ENCODE peak calls at places on chromosome 10, in four cellular contexts. W, Z, V and Q are unnamed samples.

GRCh38 chr10:114694735-114695134 is 36.7 kb upstream of the ABLIM1 start:
- DNase-seq in V (no peak), Z (no peak), W (peak), Q (peak)

GRCh38 chr10:84407390-84408049 is 79.1 kb downstream of the CCSER2 start:
- DNase-seq in Z (no peak), V (no peak), W (no peak), Q (no peak)

GRCh38 chr10:80462986-80463741 is 9.1 kb downstream of the TSPAN14 start:
- DNase-seq in W (no peak), Z (no peak), V (no peak), Q (no peak)

GRCh38 chr10:131282961-131283360 is 28.6 kb downstream of the TCERG1L start:
- DNase-seq in Z (no peak), V (no peak), W (no peak), Q (no peak)

GRCh38 chr10:109912335-109913282 is 10.7 kb downstream of the XPNPEP1 start:
- DNase-seq in Z (peak), W (no peak), V (no peak), Q (no peak)

GRCh38 chr10:44569193-44570091 is 184.5 kb upstream of the CXCL12 start:
- DNase-seq in V (no peak), Z (no peak), W (no peak), Q (no peak)

GRCh38 chr10:26714816-26715487 is 17.5 kb downstream of the PDSS1 start:
- DNase-seq in Z (no peak), V (no peak), W (peak), Q (no peak)

GRCh38 chr10:71838264-71839211 is 12.5 kb downstream of the PSAP start:
- DNase-seq in V (no peak), Z (no peak), W (no peak), Q (no peak)

GRCh38 chr10:99788598-99789259 is 6.3 kb downstream of the ABCC2 start:
- DNase-seq in V (no peak), Z (no peak), W (no peak), Q (no peak)

GRCh38 chr10:71611131-71611530 is 108.4 kb downstream of the C10orf105 start:
- DNase-seq in Z (no peak), W (no peak), V (no peak), Q (no peak)

GRCh38 chr10:46518028-46518725 is 38.3 kb downstream of the GPRIN2 start:
- DNase-seq in W (no peak), V (no peak), Z (no peak), Q (no peak)

GRCh38 chr10:51238987-51239386 is 164.7 kb downstream of the PRKG1 start:
- DNase-seq in Z (no peak), W (no peak), V (no peak), Q (no peak)

GRCh38 chr10:103693812-103694205 is 161.6 kb downstream of the SH3PXD2A start:
- DNase-seq in W (no peak), V (no peak), Z (no peak), Q (no peak)

GRCh38 chr10:103691267-103691666 is 164.1 kb downstream of the SH3PXD2A start:
- DNase-seq in W (no peak), Z (no peak), V (no peak), Q (no peak)

GRCh38 chr10:103691723-103692380 is 163.5 kb downstream of the SH3PXD2A start:
- DNase-seq in W (no peak), Z (no peak), V (no peak), Q (no peak)

GRCh38 chr10:103692421-103693069 is 162.8 kb downstream of the SH3PXD2A start:
- DNase-seq in Z (no peak), V (no peak), W (no peak), Q (no peak)

GRCh38 chr10:103693070-103693811 is 162.1 kb downstream of the SH3PXD2A start:
- DNase-seq in W (no peak), V (no peak), Z (no peak), Q (no peak)
- TF ChIP-seq SUZ12 in W (no peak), V (no peak), Z (no peak), Q (no peak)

GRCh38 chr10:14421941-14422340 is 91.2 kb upstream of the FRMD4A start:
- DNase-seq in W (no peak), Z (no peak), V (no peak), Q (no peak)

GRCh38 chr10:14425031-14425430 is 94.3 kb upstream of the FRMD4A start:
- DNase-seq in Z (no peak), V (peak), W (no peak), Q (peak)

GRCh38 chr10:14422431-14422830 is 91.7 kb upstream of the FRMD4A start:
- DNase-seq in Z (no peak), V (no peak), W (no peak), Q (no peak)

GRCh38 chr10:14429043-14429713 is 98.5 kb upstream of the FRMD4A start:
- DNase-seq in W (no peak), V (peak), Z (no peak), Q (no peak)

GRCh38 chr10:14423111-14423744 is 92.5 kb upstream of the FRMD4A start:
- DNase-seq in W (no peak), V (no peak), Z (no peak), Q (no peak)
- TF ChIP-seq ZNF274 in W (no peak), V (no peak), Z (no peak), Q (no peak)

DNA sequence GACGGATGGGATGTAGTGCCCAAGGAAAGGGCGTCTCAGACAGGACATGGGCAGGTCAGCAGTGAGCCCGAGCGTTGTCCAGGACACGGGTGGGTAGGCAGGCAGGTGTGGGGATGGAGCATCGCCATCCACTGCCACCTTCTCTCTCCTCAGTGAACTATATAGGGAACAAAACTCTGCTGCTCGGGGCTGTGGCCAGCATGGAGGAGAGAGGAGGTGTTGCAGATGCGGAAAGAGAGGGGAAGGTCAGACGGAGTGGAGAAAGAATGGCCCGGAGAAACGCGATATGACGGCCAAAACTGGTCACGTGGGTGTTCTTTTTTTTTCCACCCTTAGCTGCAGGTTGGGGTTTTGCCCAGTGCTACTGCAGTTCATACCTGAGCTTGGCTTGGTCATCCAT is 71.2 kb downstream of the GRID1 start:
- DNase-seq in Z (no peak), V (no peak), W (no peak), Q (no peak)
- TF ChIP-seq SUZ12 in Z (no peak), V (no peak), W (no peak), Q (no peak)

GRCh38 chr10:49629286-49629915 is 15.6 kb downstream of the CHAT start:
- DNase-seq in W (no peak), V (no peak), Z (no peak), Q (no peak)
- TF ChIP-seq ZNF274 in W (no peak), V (no peak), Z (no peak), Q (no peak)

DNA sequence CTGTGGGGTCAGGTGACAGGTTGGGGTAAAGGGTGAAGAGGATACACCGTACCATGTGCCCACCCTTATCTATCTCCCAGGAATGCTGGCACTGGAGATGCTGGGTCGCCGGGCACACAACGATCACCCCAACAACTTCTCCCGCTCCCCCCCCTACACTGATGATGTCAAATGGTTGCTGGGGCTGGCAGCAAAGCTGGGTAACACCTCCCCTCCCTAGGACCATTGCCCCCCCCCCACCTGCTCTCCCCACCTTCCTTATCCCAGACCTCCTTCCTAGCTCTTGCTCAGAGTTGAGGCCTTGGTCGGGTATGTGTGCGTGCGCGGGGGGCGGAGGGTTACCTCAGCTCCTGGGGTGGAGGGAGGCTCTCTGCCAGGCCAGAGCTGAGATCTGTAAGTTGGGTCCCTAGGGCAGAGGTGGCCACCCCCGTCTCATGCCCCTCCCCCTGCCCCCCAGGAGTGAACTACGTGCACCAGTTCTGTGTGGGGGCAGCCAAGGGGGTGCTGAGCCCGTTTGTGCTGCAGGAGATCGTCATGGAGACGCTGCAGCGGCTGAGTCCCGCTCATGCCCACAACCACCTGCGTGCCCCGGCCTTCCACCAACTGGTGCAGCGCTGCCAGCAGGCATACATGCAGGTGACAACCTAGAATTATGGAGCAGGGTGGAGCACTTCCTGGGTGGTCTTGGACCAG is 10.7 kb downstream of the NDST2 start:
- DNase-seq in Z (no peak), V (no peak), W (no peak), Q (no peak)
- TF ChIP-seq SUZ12 in Z (no peak), V (no peak), W (no peak), Q (no peak)

GRCh38 chr10:91238191-91238590 is 17.7 kb downstream of the PCGF5 start:
- DNase-seq in W (no peak), V (no peak), Z (no peak), Q (no peak)
- TF ChIP-seq ZNF274 in W (no peak), V (no peak), Z (no peak), Q (no peak)

GRCh38 chr10:19983880-19984279 is 167.6 kb downstream of the PLXDC2 start:
- DNase-seq in W (no peak), V (no peak), Z (no peak), Q (no peak)
- TF ChIP-seq SUZ12 in W (no peak), V (no peak), Z (no peak), Q (no peak)

GRCh38 chr10:4285121-4285520 is 500.1 kb upstream of the KLF6 start:
- DNase-seq in V (no peak), W (no peak), Z (no peak), Q (no peak)

GRCh38 chr10:4281207-4281825 is 496.3 kb upstream of the KLF6 start:
- DNase-seq in W (no peak), V (no peak), Z (no peak), Q (no peak)

GRCh38 chr10:4282496-4282895 is 497.5 kb upstream of the KLF6 start:
- DNase-seq in Z (no peak), V (no peak), W (no peak), Q (no peak)

GRCh38 chr10:4280481-4281206 is 495.6 kb upstream of the KLF6 start:
- DNase-seq in V (no peak), Z (no peak), W (no peak), Q (no peak)

DNA sequence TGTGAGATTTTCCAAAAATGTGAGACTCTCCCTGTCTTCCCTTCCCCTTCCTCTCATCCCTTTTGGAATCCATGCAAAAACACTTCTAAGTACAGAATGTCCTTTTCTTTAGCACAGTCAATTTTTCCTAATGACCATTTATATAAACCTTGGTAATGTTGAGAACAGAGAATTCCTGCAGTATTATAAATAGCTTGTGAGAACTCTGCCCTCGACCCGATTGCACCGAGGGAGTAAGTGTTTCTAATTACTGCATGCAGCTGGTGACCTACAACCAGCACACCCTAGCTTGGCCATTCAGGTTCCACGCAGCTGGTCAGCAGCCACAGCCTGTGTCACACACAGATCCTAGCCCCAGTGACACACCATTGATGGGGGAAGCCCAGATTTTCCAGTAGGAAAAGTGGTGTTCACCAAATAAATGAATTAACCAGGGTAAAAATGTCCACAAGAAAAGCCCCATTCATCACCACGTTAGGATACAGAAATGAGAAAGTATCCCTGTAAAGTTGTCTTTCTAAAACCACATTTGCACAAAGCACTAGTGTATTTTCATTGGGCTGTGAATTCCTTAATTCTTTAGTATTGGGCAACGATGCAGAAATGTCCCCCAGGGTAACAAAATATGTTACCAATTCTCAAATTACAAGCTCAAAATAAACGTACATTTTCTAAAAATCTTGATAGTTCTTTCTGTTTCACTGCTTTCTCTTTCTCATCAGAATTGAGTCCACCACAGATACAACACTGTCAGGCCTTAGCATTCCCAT is 499.0 kb upstream of the KLF6 start:
- DNase-seq in Z (no peak), W (no peak), V (no peak), Q (no peak)
- TF ChIP-seq ZNF274 in Z (no peak), W (no peak), V (no peak), Q (no peak)